ENCODE peak calls at places on chromosomes 12 and 14, in six cellular contexts. W, T, M, A, N and G are unnamed samples.

GRCh38 chr12:68557011-68557715 is 53.5 kb upstream of the RAP1B start:
- DNase-seq in T (no peak), M (no peak), A (no peak), W (peak; percentile 46), N (no peak), G (no peak)

GRCh38 chr12:27105746-27106536 is 23.6 kb upstream of the C12orf71 start:
- DNase-seq in W (peak; percentile 46), A (no peak), T (no peak), N (no peak), M (no peak), G (no peak)

GRCh38 chr14:101961011-101961721 is 3.2 kb upstream of the DYNC1H1 start:
- DNase-seq in T (peak; percentile 68), W (peak; percentile 90), A (peak; percentile 86), M (peak; percentile 92), N (peak; percentile 89), G (peak; percentile 85)

GRCh38 chr12:14514154-14514842 is 53.4 kb downstream of the PLBD1 start:
- DNase-seq in N (peak; percentile 80), T (no peak), M (peak; percentile 66), A (no peak), W (peak; percentile 93), G (peak; percentile 28)

GRCh38 chr12:93186131-93186530 is 191.6 kb upstream of the NUDT4 start:
- DNase-seq in T (no peak), M (no peak), W (no peak), N (no peak), A (no peak), G (peak; percentile 78)

GRCh38 chr14:104967414-104968152 is 10.6 kb downstream of the AHNAK2 start:
- DNase-seq in N (no peak), T (no peak), W (peak; percentile 70), A (peak; percentile 78), M (peak; percentile 85), G (no peak)

GRCh38 chr12:11827096-11827841 is 177.8 kb downstream of the ETV6 start:
- DNase-seq in M (peak; percentile 91), W (no peak), A (no peak), T (no peak), N (no peak), G (no peak)

GRCh38 chr12:114670257-114670955 is 13.6 kb downstream of the TBX3 start:
- DNase-seq in W (peak; percentile 51), T (no peak), M (no peak), A (no peak), N (no peak), G (no peak)

GRCh38 chr12:77814361-77814760 is 16.3 kb upstream of the NAV3 start:
- DNase-seq in A (no peak), W (no peak), M (no peak), T (no peak), N (no peak), G (no peak)

GRCh38 chr12:107775093-107775721 is 703 bp downstream of the ASCL4 start:
- DNase-seq in N (no peak), M (peak; percentile 95), W (no peak), T (no peak), A (peak; percentile 64), G (no peak)

GRCh38 chr12:75852143-75852542 is 179.4 kb downstream of the PHLDA1 start:
- DNase-seq in M (no peak), A (no peak), T (no peak), N (no peak), W (peak; percentile 72), G (no peak)

GRCh38 chr12:115155665-115156645 is 472.0 kb upstream of the TBX3 start:
- DNase-seq in T (no peak), A (no peak), M (no peak), N (no peak), W (peak; percentile 99), G (no peak)

GRCh38 chr12:13941258-13942249 is 39.8 kb downstream of the GRIN2B start:
- DNase-seq in A (no peak), N (peak; percentile 46), W (peak; percentile 72), M (peak; percentile 95), T (no peak), G (peak; percentile 58)

GRCh38 chr14:70265422-70265821 is 76.7 kb upstream of the SLC8A3 start:
- DNase-seq in N (no peak), W (no peak), M (no peak), A (no peak), T (no peak), G (no peak)

GRCh38 chr12:30197392-30198047 is 413.8 kb upstream of the TMTC1 start:
- DNase-seq in W (peak; percentile 66), M (no peak), T (no peak), N (no peak), A (no peak), G (no peak)

GRCh38 chr12:132284071-132284492 is 45.3 kb downstream of the GALNT9 start:
- DNase-seq in N (peak; percentile 4), A (no peak), M (no peak), W (peak; percentile 62), T (no peak), G (peak; percentile 67)

GRCh38 chr14:94545131-94545841 is 16.0 kb upstream of the SERPINA4 start:
- DNase-seq in N (no peak), A (no peak), M (peak; percentile 51), W (no peak), T (no peak), G (no peak)

GRCh38 chr12:101498252-101498651 is 23.1 kb downstream of the SPIC start:
- DNase-seq in M (no peak), W (no peak), T (no peak), N (no peak), A (no peak), G (no peak)

GRCh38 chr14:56874375-56874774 is 64.1 kb upstream of the OTX2 start:
- DNase-seq in N (peak; percentile 10), T (no peak), W (peak; percentile 70), M (peak; percentile 89), A (no peak), G (peak; percentile 35)

GRCh38 chr12:128543971-128544370 is 277.0 kb downstream of the TMEM132C start:
- DNase-seq in A (no peak), N (no peak), W (no peak), T (no peak), M (no peak), G (no peak)

GRCh38 chr12:91178139-91178561 is 4.5 kb downstream of the DCN start:
- DNase-seq in M (peak; percentile 54), A (no peak), N (no peak), T (no peak), W (peak; percentile 44), G (peak; percentile 6)

GRCh38 chr12:46617167-46617566 is 208.6 kb downstream of the SLC38A4 start:
- DNase-seq in T (no peak), A (no peak), N (no peak), M (no peak), W (no peak), G (peak; percentile 10)

GRCh38 chr12:93699271-93700141 is 22.3 kb downstream of the CRADD start:
- DNase-seq in A (no peak), T (no peak), N (no peak), W (peak; percentile 84), M (peak; percentile 59), G (no peak)

GRCh38 chr12:59023861-59024424 is 103.6 kb upstream of the LRIG3 start:
- DNase-seq in T (no peak), N (no peak), W (no peak), M (no peak), A (no peak), G (no peak)
- H3K4me3 ChIP-seq in T (no peak overlapping the region), N (no peak overlapping the region), W (no peak overlapping the region), M (no peak overlapping the region), A (no peak overlapping the region), G (no peak overlapping the region)

DNA sequence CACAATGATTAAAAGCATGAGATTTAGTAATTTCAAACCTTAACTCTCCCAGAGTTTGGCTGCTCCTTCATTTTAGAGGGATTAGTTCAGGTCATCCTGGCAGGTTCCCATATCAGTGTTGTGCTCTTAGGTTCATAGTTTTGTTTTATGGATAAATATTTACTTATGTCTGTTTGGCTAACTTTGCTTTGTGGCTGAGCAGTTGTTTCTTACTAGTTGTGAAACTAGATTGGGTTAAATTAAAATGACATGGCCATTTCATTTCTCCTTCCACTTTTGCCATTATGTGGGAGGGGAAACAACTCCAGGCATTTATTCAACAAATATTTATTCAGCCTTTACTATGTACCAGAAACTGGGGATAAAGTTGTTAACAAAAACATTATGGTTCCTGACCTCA is 158.8 kb downstream of the TMTC3 start:
- DNase-seq in A (no peak), T (no peak), N (no peak), M (no peak), W (peak; percentile 10), G (no peak)
- TF ChIP-seq CTCF in A (no peak), T (no peak), N (no peak), M (no peak), W (no peak), G (no peak)

DNA sequence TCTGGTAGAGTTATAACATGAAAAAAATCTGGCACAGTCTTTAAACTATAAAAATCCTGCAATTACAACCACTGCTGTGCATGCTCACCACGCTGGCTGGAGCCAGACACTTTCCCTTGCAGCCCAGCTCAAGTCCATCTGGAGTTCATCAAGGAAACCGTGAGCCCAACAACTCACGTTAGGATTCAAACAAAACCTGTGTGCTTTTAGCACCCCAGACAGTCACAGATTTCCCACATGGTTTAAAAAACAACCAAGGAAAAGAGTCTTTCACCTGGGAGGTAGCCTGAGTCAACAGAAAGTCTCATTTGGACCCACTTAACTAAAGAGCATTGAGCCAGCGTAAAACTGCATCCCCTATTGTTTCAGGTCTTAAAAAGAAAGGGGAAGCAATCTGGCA is 4.7 kb downstream of the LRIG3 start:
- DNase-seq in W (peak; percentile 11), M (peak; percentile 61), T (no peak), N (no peak), A (no peak), G (no peak)
- H3K4me3 ChIP-seq in W (peak overlapping the region; percentile 42), M (peak overlapping the region; percentile 95), T (no peak overlapping the region), N (no peak overlapping the region), A (peak overlapping the region; percentile 63), G (no peak overlapping the region)

DNA sequence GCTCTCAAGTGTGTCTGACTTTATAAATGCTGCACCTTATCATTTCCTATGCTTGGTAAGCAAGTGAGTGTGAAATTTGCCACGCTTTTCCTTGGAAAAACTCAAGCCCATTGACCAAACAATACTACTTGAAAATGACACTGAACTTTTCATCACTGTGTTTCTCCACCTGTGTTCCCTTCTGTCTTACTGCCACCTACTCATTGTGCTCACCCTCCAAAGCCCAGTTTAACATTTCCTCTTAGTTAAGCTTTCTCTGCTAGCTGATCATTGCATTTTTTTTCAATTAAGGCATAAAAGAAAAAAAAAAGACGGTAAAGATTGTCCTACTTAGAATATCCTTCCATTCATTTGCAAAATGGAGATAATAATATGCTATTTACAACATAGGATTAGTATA is 445.7 kb downstream of the DPF3 start:
- DNase-seq in N (no peak), W (no peak), T (no peak), A (no peak), M (no peak), G (no peak)
- TF ChIP-seq CTCF in N (no peak), W (no peak), T (no peak), A (no peak), M (no peak), G (no peak)

DNA sequence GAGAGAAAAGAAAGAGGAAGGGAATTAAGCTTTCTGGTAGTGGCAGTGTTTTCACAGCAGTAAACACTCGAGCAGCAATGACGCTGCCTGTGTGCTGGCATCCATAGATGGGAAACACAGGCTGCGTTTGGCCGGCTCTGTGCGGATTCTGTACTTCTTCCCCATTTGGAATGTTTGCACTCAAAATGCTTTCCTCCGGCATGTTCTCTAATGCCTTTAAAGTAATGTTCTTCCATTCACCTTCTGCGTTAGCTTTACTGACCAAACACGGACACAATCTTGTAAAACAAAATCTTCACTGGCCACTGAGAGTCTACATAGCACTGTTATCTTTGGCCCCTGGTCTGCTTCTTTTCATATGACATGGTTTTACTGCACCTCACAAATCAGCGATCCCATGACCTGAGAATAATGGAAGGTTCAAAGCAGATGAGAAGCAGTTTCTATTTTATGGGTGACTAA is 31.4 kb downstream of the DCP1B start:
- DNase-seq in A (no peak), W (no peak), N (no peak), T (no peak), M (no peak), G (no peak)
- H3K4me3 ChIP-seq in A (no peak overlapping the region), W (no peak overlapping the region), N (no peak overlapping the region), T (no peak overlapping the region), M (no peak overlapping the region), G (no peak overlapping the region)

GRCh38 chr12:55720894-55721444 is 776 bp downstream of the RDH5 start:
- DNase-seq in N (no peak), A (peak; percentile 78), T (no peak), W (peak; percentile 98), M (peak; percentile 89), G (peak; percentile 93)
- TF ChIP-seq CTCF in N (peak; percentile 44), A (peak; percentile 53), T (peak; percentile 71), W (peak; percentile 83), M (peak; percentile 76), G (peak; percentile 58)